ENCODE peak calls at places on chromosomes 6 and 20, in six cellular contexts. K is choroid plexus epithelial cell, M is fibroblast of lung, N is pancreas, T is tibial nerve, U is upper lobe of right lung. A is an unnamed sample.

GRCh38 chr20:38888059-38888831 is 38.0 kb upstream of the FAM83D start:
- DNase-seq in K (no peak), M (no peak), N (no peak), T (no peak), U (peak; percentile 54), A (no peak)

GRCh38 chr6:11200356-11200755 is 32.1 kb downstream of the NEDD9 start:
- DNase-seq in K (peak; percentile 42), M (no peak), N (no peak), T (no peak), U (no peak), A (no peak)

GRCh38 chr6:122007366-122007765 is 392.1 kb upstream of the HSF2 start:
- DNase-seq in K (peak; percentile 69), M (peak; percentile 30), N (no peak), T (no peak), U (no peak), A (no peak)

GRCh38 chr6:32148722-32149576 is 2.8 kb downstream of the PRRT1 start:
- DNase-seq in K (peak; percentile 78), M (peak; percentile 47), N (peak; percentile 88), T (no peak), U (peak; percentile 83), A (no peak)

GRCh38 chr20:38223743-38224100 is 36.8 kb downstream of the KIAA1755 start:
- DNase-seq in K (no peak), M (no peak), N (no peak), T (no peak), U (peak; percentile 21), A (no peak)

GRCh38 chr20:4384961-4385360 is 336.7 kb upstream of the PRND start:
- DNase-seq in K (no peak), M (no peak), N (no peak), T (no peak), U (no peak), A (no peak)

GRCh38 chr6:33420493-33421343 is 853 bp downstream of the SYNGAP1 start:
- DNase-seq in K (no peak), M (no peak), N (no peak), T (no peak), U (no peak), A (no peak)

GRCh38 chr20:31605902-31606677 is 1.0 kb downstream of the ID1 start:
- DNase-seq in K (peak; percentile 49), M (peak; percentile 37), N (peak; percentile 64), T (no peak), U (peak; percentile 70), A (no peak)

GRCh38 chr6:44041461-44042260 is 85.6 kb downstream of the MRPL14 start:
- DNase-seq in K (peak; percentile 96), M (peak; percentile 96), N (no peak), T (no peak), U (no peak), A (no peak)

GRCh38 chr6:169841251-169841650 is 89.8 kb downstream of the ERMARD start:
- DNase-seq in K (no peak), M (no peak), N (no peak), T (no peak), U (peak; percentile 41), A (no peak)

GRCh38 chr6:64010010-64010409 is 374.4 kb downstream of the PHF3 start:
- DNase-seq in K (no peak), M (no peak), N (peak; percentile 43), T (no peak), U (no peak), A (no peak)

GRCh38 chr6:88922775-88923548 is 40.5 kb downstream of the RNGTT start:
- DNase-seq in K (peak; percentile 61), M (no peak), N (no peak), T (no peak), U (no peak), A (no peak)

GRCh38 chr6:70706491-70707123 is 38.9 kb downstream of the SMAP1 start:
- DNase-seq in K (peak; percentile 74), M (peak; percentile 77), N (no peak), T (no peak), U (no peak), A (no peak)

GRCh38 chr20:3925899-3926638 is 36.9 kb downstream of the PANK2 start:
- DNase-seq in K (no peak), M (no peak), N (no peak), T (no peak), U (no peak), A (no peak)

GRCh38 chr20:50450961-50451752 is 59.0 kb upstream of the PTPN1 start:
- DNase-seq in K (peak; percentile 88), M (peak; percentile 77), N (no peak), T (no peak), U (no peak), A (no peak)

GRCh38 chr6:139925894-139926641 is 551.6 kb upstream of the CITED2 start:
- DNase-seq in K (peak; percentile 86), M (peak; percentile 98), N (no peak), T (no peak), U (no peak), A (no peak)

GRCh38 chr6:15793288-15793687 is 130.5 kb upstream of the DTNBP1 start:
- DNase-seq in K (peak; percentile 74), M (peak; percentile 2), N (no peak), T (no peak), U (no peak), A (no peak)

GRCh38 chr6:84779380-84779779 is 15.0 kb upstream of the TBX18 start:
- DNase-seq in K (no peak), M (no peak), N (no peak), T (no peak), U (no peak), A (no peak)

GRCh38 chr6:6351626-6352025 is 31.2 kb upstream of the F13A1 start:
- DNase-seq in K (no peak), M (no peak), N (no peak), T (no peak), U (no peak), A (no peak)

DNA sequence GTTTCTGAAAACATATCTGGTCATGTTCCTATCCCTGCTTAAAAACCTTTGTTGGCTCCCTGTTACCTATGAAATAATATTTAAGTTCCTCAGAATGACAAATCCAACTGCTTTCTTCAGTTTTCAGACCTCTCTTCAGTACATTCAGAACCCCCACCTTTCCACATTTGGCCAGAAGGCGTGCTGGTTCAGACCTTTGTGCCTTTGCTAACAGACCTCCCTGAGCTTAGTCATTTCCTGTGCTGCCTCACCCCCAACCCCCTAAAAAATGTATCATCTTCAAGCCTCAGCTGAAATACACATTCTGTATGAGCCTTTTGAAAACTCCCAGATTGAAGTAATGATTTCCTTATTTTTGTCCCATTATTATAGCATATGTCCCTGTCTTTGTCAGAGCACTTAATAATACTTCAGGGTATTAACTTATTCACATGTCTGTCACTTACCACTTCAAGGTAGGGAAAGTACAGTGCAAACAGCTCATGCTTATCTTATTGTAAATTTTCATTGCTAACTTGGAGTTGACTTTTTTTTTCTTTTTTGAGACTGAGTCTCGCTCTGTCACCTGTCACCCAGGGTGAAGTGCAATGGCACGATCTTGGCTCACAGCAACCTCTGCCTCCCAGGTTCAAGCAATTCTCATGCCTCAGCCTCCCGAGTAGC is 19.7 kb downstream of the FAM217A start:
- DNase-seq in K (peak; percentile 94), M (peak; percentile 84), N (no peak), T (no peak), U (no peak), A (peak; percentile 5)
- TF ChIP-seq CTCF in K (peak; percentile 48), M (peak; percentile 51), N (no peak), T (no peak), U (no peak), A (peak; percentile 7)

GRCh38 chr6:166927240-166927941 is 29.0 kb downstream of the RNASET2 start:
- DNase-seq in K (no peak), M (no peak), N (no peak), T (no peak), U (no peak), A (no peak)
- H3K4me3 ChIP-seq in K (no peak overlapping the region), M (no peak overlapping the region), N (no peak overlapping the region), T (no peak overlapping the region), U (no peak overlapping the region), A (no peak overlapping the region)

GRCh38 chr6:99254616-99255550 is 94.6 kb downstream of the FAXC start:
- DNase-seq in K (no peak), M (no peak), N (no peak), T (no peak), U (no peak), A (no peak)
- TF ChIP-seq CTCF in K (no peak), M (no peak), N (no peak), T (no peak), U (no peak), A (no peak)

GRCh38 chr20:47453167-47453782 is 48.4 kb upstream of the NCOA3 start:
- DNase-seq in K (peak; percentile 79), M (peak; percentile 77), N (no peak), T (no peak), U (no peak), A (no peak)
- H3K4me3 ChIP-seq in K (no peak overlapping the region), M (no peak overlapping the region), N (no peak overlapping the region), T (no peak overlapping the region), U (no peak overlapping the region), A (no peak overlapping the region)